ENCODE peak calls at places on chromosomes 3 and 15, in six cellular contexts. One of them, this sample, is unnamed.

GRCh38 chr15:89774492-89774891 is 1.6 kb upstream of the MESP2 start:
- DNase-seq in iPS-NIHi11: no peak
- DNase-seq in HEK293T: no peak
- DNase-seq in uterus: no peak
- DNase-seq in NCI-H748 treated with DMSO at 0.1 percent for 48 hours: no peak
- DNase-seq in HTR-8/SVneo: no peak
- DNase-seq in this sample: no peak

GRCh38 chr3:182000454-182000853 is 288.7 kb downstream of the SOX2 start:
- DNase-seq in iPS-NIHi11: no peak
- DNase-seq in HEK293T: no peak
- DNase-seq in uterus: no peak
- DNase-seq in NCI-H748 treated with DMSO at 0.1 percent for 48 hours: no peak
- DNase-seq in HTR-8/SVneo: no peak
- DNase-seq in this sample: no peak

GRCh38 chr15:89556413-89557262 is 18.6 kb upstream of the TICRR start:
- DNase-seq in iPS-NIHi11: peak; percentile 75
- DNase-seq in HEK293T: peak; percentile 73
- DNase-seq in uterus: no peak
- DNase-seq in NCI-H748 treated with DMSO at 0.1 percent for 48 hours: peak; percentile 39
- DNase-seq in HTR-8/SVneo: peak; percentile 67
- DNase-seq in this sample: peak; percentile 73

GRCh38 chr3:196122688-196123046 is 40.8 kb upstream of the TFRC start:
- DNase-seq in iPS-NIHi11: no peak
- DNase-seq in HEK293T: no peak
- DNase-seq in uterus: no peak
- DNase-seq in NCI-H748 treated with DMSO at 0.1 percent for 48 hours: no peak
- DNase-seq in HTR-8/SVneo: no peak
- DNase-seq in this sample: no peak

GRCh38 chr3:118402971-118403370 is 631.7 kb downstream of the IGSF11 start:
- DNase-seq in iPS-NIHi11: no peak
- DNase-seq in HEK293T: no peak
- DNase-seq in uterus: no peak
- DNase-seq in NCI-H748 treated with DMSO at 0.1 percent for 48 hours: no peak
- DNase-seq in HTR-8/SVneo: no peak
- DNase-seq in this sample: no peak

GRCh38 chr15:45326776-45327175 is 51.6 kb downstream of the GATM start:
- DNase-seq in iPS-NIHi11: no peak
- DNase-seq in HEK293T: no peak
- DNase-seq in uterus: no peak
- DNase-seq in NCI-H748 treated with DMSO at 0.1 percent for 48 hours: peak; percentile 2
- DNase-seq in HTR-8/SVneo: no peak
- DNase-seq in this sample: peak; percentile 75

GRCh38 chr3:81041331-81041730 is 720.1 kb downstream of the GBE1 start:
- DNase-seq in iPS-NIHi11: no peak
- DNase-seq in HEK293T: no peak
- DNase-seq in uterus: no peak
- DNase-seq in NCI-H748 treated with DMSO at 0.1 percent for 48 hours: no peak
- DNase-seq in HTR-8/SVneo: no peak
- DNase-seq in this sample: no peak

GRCh38 chr3:120449701-120450216 is 1.0 kb downstream of the FSTL1 start:
- DNase-seq in iPS-NIHi11: no peak
- DNase-seq in HEK293T: peak; percentile 23
- DNase-seq in uterus: no peak
- DNase-seq in NCI-H748 treated with DMSO at 0.1 percent for 48 hours: no peak
- DNase-seq in HTR-8/SVneo: no peak
- DNase-seq in this sample: no peak

GRCh38 chr3:188348445-188349244 is 194.7 kb downstream of the LPP start:
- DNase-seq in iPS-NIHi11: peak; percentile 30
- DNase-seq in HEK293T: no peak
- DNase-seq in uterus: peak; percentile 64
- DNase-seq in NCI-H748 treated with DMSO at 0.1 percent for 48 hours: no peak
- DNase-seq in HTR-8/SVneo: peak; percentile 77
- DNase-seq in this sample: no peak

GRCh38 chr15:79007066-79007465 is 62.2 kb upstream of the CTSH start:
- DNase-seq in iPS-NIHi11: peak; percentile 71
- DNase-seq in HEK293T: peak; percentile 47
- DNase-seq in uterus: no peak
- DNase-seq in NCI-H748 treated with DMSO at 0.1 percent for 48 hours: no peak
- DNase-seq in HTR-8/SVneo: no peak
- DNase-seq in this sample: no peak

GRCh38 chr3:44988073-44988472 is 12.0 kb downstream of the EXOSC7 start:
- DNase-seq in iPS-NIHi11: no peak
- DNase-seq in HEK293T: peak; percentile 17
- DNase-seq in uterus: no peak
- DNase-seq in NCI-H748 treated with DMSO at 0.1 percent for 48 hours: no peak
- DNase-seq in HTR-8/SVneo: no peak
- DNase-seq in this sample: no peak

GRCh38 chr3:42780892-42781700 is 8.0 kb upstream of the CCDC13 start:
- DNase-seq in iPS-NIHi11: peak; percentile 68
- DNase-seq in HEK293T: peak; percentile 65
- DNase-seq in uterus: no peak
- DNase-seq in NCI-H748 treated with DMSO at 0.1 percent for 48 hours: peak; percentile 49
- DNase-seq in HTR-8/SVneo: peak; percentile 51
- DNase-seq in this sample: peak; percentile 24

GRCh38 chr3:39234705-39235104 is 42.3 kb upstream of the XIRP1 start:
- DNase-seq in iPS-NIHi11: no peak
- DNase-seq in HEK293T: no peak
- DNase-seq in uterus: no peak
- DNase-seq in NCI-H748 treated with DMSO at 0.1 percent for 48 hours: no peak
- DNase-seq in HTR-8/SVneo: no peak
- DNase-seq in this sample: no peak

GRCh38 chr15:57307527-57308193 is 68.6 kb upstream of the CGNL1 start:
- DNase-seq in iPS-NIHi11: no peak
- DNase-seq in HEK293T: no peak
- DNase-seq in uterus: no peak
- DNase-seq in NCI-H748 treated with DMSO at 0.1 percent for 48 hours: no peak
- DNase-seq in HTR-8/SVneo: no peak
- DNase-seq in this sample: no peak

GRCh38 chr3:135891121-135891520 is 74.4 kb upstream of the PPP2R3A start:
- DNase-seq in iPS-NIHi11: no peak
- DNase-seq in HEK293T: no peak
- DNase-seq in uterus: no peak
- DNase-seq in NCI-H748 treated with DMSO at 0.1 percent for 48 hours: no peak
- DNase-seq in HTR-8/SVneo: no peak
- DNase-seq in this sample: no peak

GRCh38 chr15:30859091-30859874 is 44.4 kb upstream of the FAN1 start:
- DNase-seq in iPS-NIHi11: peak; percentile 41
- DNase-seq in HEK293T: peak; percentile 16
- DNase-seq in uterus: no peak
- DNase-seq in NCI-H748 treated with DMSO at 0.1 percent for 48 hours: no peak
- DNase-seq in HTR-8/SVneo: peak; percentile 14
- DNase-seq in this sample: no peak

GRCh38 chr3:125148836-125149235 is 63.7 kb downstream of the SLC12A8 start:
- DNase-seq in iPS-NIHi11: no peak
- DNase-seq in HEK293T: no peak
- DNase-seq in uterus: no peak
- DNase-seq in NCI-H748 treated with DMSO at 0.1 percent for 48 hours: no peak
- DNase-seq in HTR-8/SVneo: no peak
- DNase-seq in this sample: no peak

GRCh38 chr15:75043509-75044257 is 20.3 kb downstream of the PPCDC start:
- DNase-seq in iPS-NIHi11: no peak
- DNase-seq in HEK293T: no peak
- DNase-seq in uterus: peak; percentile 95
- DNase-seq in NCI-H748 treated with DMSO at 0.1 percent for 48 hours: no peak
- DNase-seq in HTR-8/SVneo: no peak
- DNase-seq in this sample: no peak

GRCh38 chr3:184796551-184796950 is 15.4 kb upstream of the VPS8 start:
- DNase-seq in iPS-NIHi11: no peak
- DNase-seq in HEK293T: no peak
- DNase-seq in uterus: no peak
- DNase-seq in NCI-H748 treated with DMSO at 0.1 percent for 48 hours: no peak
- DNase-seq in HTR-8/SVneo: no peak
- DNase-seq in this sample: no peak

GRCh38 chr15:43511012-43511885 is 6.2 kb upstream of the MAP1A start:
- DNase-seq in iPS-NIHi11: no peak
- DNase-seq in HEK293T: no peak
- DNase-seq in uterus: no peak
- DNase-seq in NCI-H748 treated with DMSO at 0.1 percent for 48 hours: peak; percentile 34
- DNase-seq in HTR-8/SVneo: no peak
- DNase-seq in this sample: peak; percentile 65

GRCh38 chr3:48747703-48748102 is 30.7 kb upstream of the IP6K2 start:
- DNase-seq in iPS-NIHi11: no peak
- DNase-seq in HEK293T: no peak
- DNase-seq in uterus: no peak
- DNase-seq in NCI-H748 treated with DMSO at 0.1 percent for 48 hours: no peak
- DNase-seq in HTR-8/SVneo: no peak
- DNase-seq in this sample: no peak

GRCh38 chr3:190601597-190601996 is 87.7 kb downstream of the IL1RAP start:
- DNase-seq in iPS-NIHi11: no peak
- DNase-seq in HEK293T: no peak
- DNase-seq in uterus: no peak
- DNase-seq in NCI-H748 treated with DMSO at 0.1 percent for 48 hours: no peak
- DNase-seq in HTR-8/SVneo: no peak
- DNase-seq in this sample: no peak

GRCh38 chr15:37016287-37016686 is 84.1 kb downstream of the MEIS2 start:
- DNase-seq in iPS-NIHi11: no peak
- DNase-seq in HEK293T: no peak
- DNase-seq in uterus: peak; percentile 51
- DNase-seq in NCI-H748 treated with DMSO at 0.1 percent for 48 hours: no peak
- DNase-seq in HTR-8/SVneo: no peak
- DNase-seq in this sample: no peak

GRCh38 chr3:128559486-128560225 is 66.7 kb upstream of the GATA2 start:
- DNase-seq in iPS-NIHi11: no peak
- DNase-seq in HEK293T: no peak
- DNase-seq in uterus: no peak
- DNase-seq in NCI-H748 treated with DMSO at 0.1 percent for 48 hours: no peak
- DNase-seq in HTR-8/SVneo: no peak
- DNase-seq in this sample: peak; percentile 72

GRCh38 chr3:124887177-124887995 is at the start of gene ITGB5:
- DNase-seq in iPS-NIHi11: peak; percentile 86
- DNase-seq in HEK293T: peak; percentile 72
- DNase-seq in uterus: peak; percentile 84
- DNase-seq in NCI-H748 treated with DMSO at 0.1 percent for 48 hours: no peak
- DNase-seq in HTR-8/SVneo: peak; percentile 41
- DNase-seq in this sample: peak; percentile 2

GRCh38 chr3:88963003-88963402 is 144.4 kb upstream of the EPHA3 start:
- DNase-seq in iPS-NIHi11: no peak
- DNase-seq in HEK293T: no peak
- DNase-seq in uterus: no peak
- DNase-seq in NCI-H748 treated with DMSO at 0.1 percent for 48 hours: no peak
- DNase-seq in HTR-8/SVneo: no peak
- DNase-seq in this sample: no peak

GRCh38 chr15:73226064-73226463 is 142.7 kb downstream of the HCN4 start:
- DNase-seq in iPS-NIHi11: no peak
- DNase-seq in HEK293T: no peak
- DNase-seq in uterus: no peak
- DNase-seq in NCI-H748 treated with DMSO at 0.1 percent for 48 hours: no peak
- DNase-seq in HTR-8/SVneo: no peak
- DNase-seq in this sample: no peak

GRCh38 chr15:52011711-52012144 is 7.3 kb upstream of the MAPK6 start:
- DNase-seq in iPS-NIHi11: no peak
- DNase-seq in HEK293T: no peak
- DNase-seq in uterus: no peak
- DNase-seq in NCI-H748 treated with DMSO at 0.1 percent for 48 hours: peak; percentile 64
- DNase-seq in HTR-8/SVneo: no peak
- DNase-seq in this sample: peak; percentile 85